ENCODE peak calls at places on chromosome 17, in five cellular contexts. One of them, this sample, is unnamed.

GRCh38 chr17:44258811-44259351 is 9.1 kb downstream of the SLC4A1 start:
- DNase-seq in iPS-NIHi11: no peak
- DNase-seq in NCI-H460: no peak
- DNase-seq in SW480: no peak
- DNase-seq in ELR: no peak
- DNase-seq in this sample: no peak

GRCh38 chr17:36920032-36921000 is 17.0 kb upstream of the LHX1 start:
- DNase-seq in iPS-NIHi11: no peak
- DNase-seq in NCI-H460: no peak
- DNase-seq in SW480: peak; percentile 65
- DNase-seq in ELR: peak; percentile 73
- DNase-seq in this sample: no peak

GRCh38 chr17:59451706-59452105 is 113.7 kb upstream of the DHX40 start:
- DNase-seq in iPS-NIHi11: no peak
- DNase-seq in NCI-H460: no peak
- DNase-seq in SW480: peak; percentile 19
- DNase-seq in ELR: peak; percentile 93
- DNase-seq in this sample: no peak

GRCh38 chr17:82400830-82401229 is 17.3 kb upstream of the HEXD start:
- DNase-seq in iPS-NIHi11: peak; percentile 9
- DNase-seq in NCI-H460: no peak
- DNase-seq in SW480: peak; percentile 26
- DNase-seq in ELR: no peak
- DNase-seq in this sample: no peak

GRCh38 chr17:47632991-47633390 is 16.7 kb upstream of the KPNB1 start:
- DNase-seq in iPS-NIHi11: no peak
- DNase-seq in NCI-H460: no peak
- DNase-seq in SW480: no peak
- DNase-seq in ELR: no peak
- DNase-seq in this sample: no peak

GRCh38 chr17:3308603-3309002 is 10.4 kb upstream of the OR3A1 start:
- DNase-seq in iPS-NIHi11: no peak
- DNase-seq in NCI-H460: no peak
- DNase-seq in SW480: no peak
- DNase-seq in ELR: no peak
- DNase-seq in this sample: no peak

GRCh38 chr17:82239926-82240505 is 11.2 kb downstream of the SLC16A3 start:
- DNase-seq in iPS-NIHi11: no peak
- DNase-seq in NCI-H460: no peak
- DNase-seq in SW480: no peak
- DNase-seq in ELR: no peak
- DNase-seq in this sample: no peak

GRCh38 chr17:29709861-29710849 is 87.4 kb upstream of the CORO6 start:
- DNase-seq in iPS-NIHi11: peak; percentile 20
- DNase-seq in NCI-H460: no peak
- DNase-seq in SW480: no peak
- DNase-seq in ELR: peak; percentile 33
- DNase-seq in this sample: no peak

GRCh38 chr17:32285770-32286517 is 20.3 kb downstream of the RHBDL3 start:
- DNase-seq in iPS-NIHi11: no peak
- DNase-seq in NCI-H460: no peak
- DNase-seq in SW480: no peak
- DNase-seq in ELR: no peak
- DNase-seq in this sample: peak; percentile 68

GRCh38 chr17:48754500-48755261 is 26.1 kb upstream of the HOXB13 start:
- DNase-seq in iPS-NIHi11: peak; percentile 73
- DNase-seq in NCI-H460: no peak
- DNase-seq in SW480: no peak
- DNase-seq in ELR: no peak
- DNase-seq in this sample: no peak

GRCh38 chr17:76371656-76372628 is 12.5 kb upstream of the SPHK1 start:
- DNase-seq in iPS-NIHi11: no peak
- DNase-seq in NCI-H460: no peak
- DNase-seq in SW480: no peak
- DNase-seq in ELR: peak; percentile 100
- DNase-seq in this sample: no peak

GRCh38 chr17:17087424-17088103 is 45.3 kb downstream of the MPRIP start:
- DNase-seq in iPS-NIHi11: no peak
- DNase-seq in NCI-H460: no peak
- DNase-seq in SW480: no peak
- DNase-seq in ELR: no peak
- DNase-seq in this sample: no peak

GRCh38 chr17:10186771-10187425 is 11.5 kb downstream of the GAS7 start:
- DNase-seq in iPS-NIHi11: no peak
- DNase-seq in NCI-H460: no peak
- DNase-seq in SW480: no peak
- DNase-seq in ELR: no peak
- DNase-seq in this sample: no peak

GRCh38 chr17:45227101-45227591 is 5.5 kb downstream of the FMNL1 start:
- DNase-seq in iPS-NIHi11: no peak
- DNase-seq in NCI-H460: no peak
- DNase-seq in SW480: peak; percentile 72
- DNase-seq in ELR: peak; percentile 52
- DNase-seq in this sample: no peak

GRCh38 chr17:28174352-28175046 is 132.0 kb downstream of the NLK start:
- DNase-seq in iPS-NIHi11: no peak
- DNase-seq in NCI-H460: no peak
- DNase-seq in SW480: peak; percentile 23
- DNase-seq in ELR: peak; percentile 48
- DNase-seq in this sample: no peak

GRCh38 chr17:56833812-56834379 is at the start of the genes C17orf67 and DGKE:
- DNase-seq in iPS-NIHi11: peak; percentile 97
- DNase-seq in NCI-H460: peak; percentile 96
- DNase-seq in SW480: peak; percentile 92
- DNase-seq in ELR: peak; percentile 98
- DNase-seq in this sample: peak; percentile 97

GRCh38 chr17:28427372-28427771 is 21.4 kb upstream of the SLC46A1 start:
- DNase-seq in iPS-NIHi11: no peak
- DNase-seq in NCI-H460: no peak
- DNase-seq in SW480: no peak
- DNase-seq in ELR: no peak
- DNase-seq in this sample: no peak

GRCh38 chr17:61302911-61303310 is 96.7 kb upstream of the TBX2 start:
- DNase-seq in iPS-NIHi11: no peak
- DNase-seq in NCI-H460: no peak
- DNase-seq in SW480: no peak
- DNase-seq in ELR: no peak
- DNase-seq in this sample: no peak

GRCh38 chr17:19744922-19745757 is 3.0 kb downstream of the ALDH3A1 start:
- DNase-seq in iPS-NIHi11: peak; percentile 94
- DNase-seq in NCI-H460: peak; percentile 81
- DNase-seq in SW480: peak; percentile 80
- DNase-seq in ELR: peak; percentile 63
- DNase-seq in this sample: peak; percentile 94

GRCh38 chr17:80247561-80247960 is 13.1 kb upstream of the RNF213 start:
- DNase-seq in iPS-NIHi11: no peak
- DNase-seq in NCI-H460: no peak
- DNase-seq in SW480: no peak
- DNase-seq in ELR: no peak
- DNase-seq in this sample: no peak

GRCh38 chr17:12620200-12620720 is 45.4 kb upstream of the MYOCD start:
- DNase-seq in iPS-NIHi11: no peak
- DNase-seq in NCI-H460: peak; percentile 42
- DNase-seq in SW480: no peak
- DNase-seq in ELR: peak; percentile 81
- DNase-seq in this sample: no peak

GRCh38 chr17:8019665-8020064 is 17.2 kb downstream of the GUCY2D start:
- DNase-seq in iPS-NIHi11: no peak
- DNase-seq in NCI-H460: no peak
- DNase-seq in SW480: no peak
- DNase-seq in ELR: peak; percentile 38
- DNase-seq in this sample: no peak

GRCh38 chr17:5973410-5973809 is 96.8 kb upstream of the WSCD1 start:
- DNase-seq in iPS-NIHi11: no peak
- DNase-seq in NCI-H460: no peak
- DNase-seq in SW480: no peak
- DNase-seq in ELR: no peak
- DNase-seq in this sample: no peak

GRCh38 chr17:13786000-13786598 is 184.4 kb upstream of the HS3ST3A1 start:
- DNase-seq in iPS-NIHi11: no peak
- DNase-seq in NCI-H460: no peak
- DNase-seq in SW480: no peak
- DNase-seq in ELR: peak; percentile 23
- DNase-seq in this sample: no peak

GRCh38 chr17:50924800-50925199 is 58.6 kb upstream of the TOB1 start:
- DNase-seq in iPS-NIHi11: no peak
- DNase-seq in NCI-H460: no peak
- DNase-seq in SW480: no peak
- DNase-seq in ELR: no peak
- DNase-seq in this sample: no peak

GRCh38 chr17:18319604-18320256 is 4.6 kb downstream of the SMCR8 start:
- DNase-seq in iPS-NIHi11: peak; percentile 37
- DNase-seq in NCI-H460: no peak
- DNase-seq in SW480: peak; percentile 48
- DNase-seq in ELR: peak; percentile 67
- DNase-seq in this sample: peak; percentile 81

GRCh38 chr17:80720624-80721577 is 176.3 kb downstream of the RPTOR start:
- DNase-seq in iPS-NIHi11: no peak
- DNase-seq in NCI-H460: peak; percentile 76
- DNase-seq in SW480: peak; percentile 34
- DNase-seq in ELR: peak; percentile 87
- DNase-seq in this sample: no peak

GRCh38 chr17:61660726-61661125 is 69.7 kb upstream of the NACA2 start:
- DNase-seq in iPS-NIHi11: no peak
- DNase-seq in NCI-H460: no peak
- DNase-seq in SW480: no peak
- DNase-seq in ELR: no peak
- DNase-seq in this sample: no peak